ENCODE peak calls at places on chromosomes 16 and 17, in seven cellular contexts. One of them, this sample, is unnamed.

GRCh38 chr16:87463722-87464690 is 28.8 kb downstream of the ZCCHC14 start:
- DNase-seq in right lobe of liver: no peak
- DNase-seq in transverse colon: peak
- DNase-seq in heart left ventricle: no peak
- DNase-seq in stomach: no peak
- DNase-seq in RWPE2: no peak
- DNase-seq in glutamatergic neuron: no peak
- DNase-seq in this sample: no peak

GRCh38 chr17:16917995-16918394 is 53.9 kb downstream of the TNFRSF13B start:
- DNase-seq in RWPE2: no peak
- DNase-seq in stomach: peak
- DNase-seq in glutamatergic neuron: no peak
- DNase-seq in right lobe of liver: no peak
- DNase-seq in transverse colon: peak
- DNase-seq in heart left ventricle: no peak
- DNase-seq in this sample: peak

GRCh38 chr16:69406780-69407331 is 17.6 kb upstream of the CYB5B start:
- DNase-seq in stomach: no peak
- DNase-seq in glutamatergic neuron: no peak
- DNase-seq in RWPE2: no peak
- DNase-seq in heart left ventricle: no peak
- DNase-seq in right lobe of liver: no peak
- DNase-seq in transverse colon: no peak
- DNase-seq in this sample: no peak

GRCh38 chr17:37717627-37718382 is 27.1 kb downstream of the HNF1B start:
- DNase-seq in RWPE2: no peak
- DNase-seq in transverse colon: no peak
- DNase-seq in right lobe of liver: no peak
- DNase-seq in glutamatergic neuron: no peak
- DNase-seq in stomach: no peak
- DNase-seq in heart left ventricle: no peak
- DNase-seq in this sample: peak

GRCh38 chr16:85728879-85729278 is 22.0 kb downstream of the C16orf74 start:
- DNase-seq in stomach: no peak
- DNase-seq in RWPE2: no peak
- DNase-seq in heart left ventricle: no peak
- DNase-seq in transverse colon: no peak
- DNase-seq in glutamatergic neuron: no peak
- DNase-seq in right lobe of liver: no peak
- DNase-seq in this sample: no peak

GRCh38 chr16:87844374-87844733 is 25.0 kb downstream of the SLC7A5 start:
- DNase-seq in glutamatergic neuron: peak
- DNase-seq in RWPE2: no peak
- DNase-seq in right lobe of liver: peak
- DNase-seq in heart left ventricle: peak
- DNase-seq in transverse colon: no peak
- DNase-seq in stomach: no peak
- DNase-seq in this sample: peak

GRCh38 chr17:41024702-41025101 is 2.3 kb downstream of the KRTAP1-5 start:
- DNase-seq in RWPE2: no peak
- DNase-seq in heart left ventricle: no peak
- DNase-seq in transverse colon: no peak
- DNase-seq in right lobe of liver: no peak
- DNase-seq in glutamatergic neuron: no peak
- DNase-seq in stomach: no peak
- DNase-seq in this sample: no peak

GRCh38 chr17:32317353-32317752 is 24.6 kb downstream of the C17orf75 start:
- DNase-seq in right lobe of liver: no peak
- DNase-seq in heart left ventricle: no peak
- DNase-seq in transverse colon: no peak
- DNase-seq in stomach: no peak
- DNase-seq in RWPE2: no peak
- DNase-seq in glutamatergic neuron: no peak
- DNase-seq in this sample: no peak

GRCh38 chr17:66932295-66932694 is 32.2 kb upstream of the CACNG4 start:
- DNase-seq in heart left ventricle: no peak
- DNase-seq in glutamatergic neuron: no peak
- DNase-seq in right lobe of liver: no peak
- DNase-seq in transverse colon: no peak
- DNase-seq in stomach: no peak
- DNase-seq in RWPE2: no peak
- DNase-seq in this sample: peak

DNA sequence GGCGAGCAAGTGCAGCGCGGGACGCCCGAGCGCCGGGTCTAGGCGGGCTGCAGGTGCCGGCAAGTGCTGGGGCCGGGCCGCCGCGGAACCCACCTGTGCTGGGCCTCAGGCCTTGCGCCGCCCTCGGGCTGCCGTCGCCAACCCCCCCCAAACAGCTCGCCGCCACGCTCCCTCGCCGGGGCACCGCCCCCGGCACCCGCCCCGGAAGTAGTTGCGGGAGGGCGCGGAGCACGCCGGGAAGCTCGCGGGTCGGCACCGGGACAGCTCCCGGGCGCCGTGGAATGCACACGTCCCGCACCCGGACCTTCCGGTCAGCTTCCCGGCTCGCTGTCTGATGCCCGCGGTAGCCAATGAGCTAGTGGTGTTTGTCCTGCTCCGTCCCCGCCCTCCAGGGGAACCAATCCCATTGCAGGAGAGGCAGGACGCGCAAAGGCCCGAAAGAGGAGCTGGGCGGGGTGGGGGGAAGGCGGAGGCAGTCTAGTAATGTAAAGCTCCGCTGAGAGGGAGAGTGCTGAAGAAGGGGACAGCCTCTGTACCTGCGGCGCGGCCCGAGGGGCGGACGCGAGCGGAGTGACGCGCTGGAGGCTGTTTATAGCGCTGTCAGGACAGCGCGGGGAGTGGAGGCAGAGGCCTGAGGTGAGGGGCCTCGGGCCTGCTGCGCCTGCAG is at the start of the genes ANKS3 and DNAAF8:
- DNase-seq in glutamatergic neuron: peak
- DNase-seq in heart left ventricle: peak
- DNase-seq in stomach: peak
- DNase-seq in right lobe of liver: peak
- DNase-seq in RWPE2: peak
- DNase-seq in transverse colon: peak
- DNase-seq in this sample: peak
- TF ChIP-seq CTCF in glutamatergic neuron: peak
- TF ChIP-seq CTCF in heart left ventricle: no peak
- TF ChIP-seq CTCF in stomach: no peak
- TF ChIP-seq CTCF in right lobe of liver: no peak
- TF ChIP-seq CTCF in RWPE2: no peak
- TF ChIP-seq CTCF in transverse colon: no peak
- TF ChIP-seq CTCF in this sample: no peak

GRCh38 chr16:48164907-48165715 is 9.3 kb upstream of the ABCC12 start:
- DNase-seq in transverse colon: peak
- DNase-seq in right lobe of liver: peak
- DNase-seq in heart left ventricle: peak
- DNase-seq in glutamatergic neuron: peak
- DNase-seq in stomach: peak
- DNase-seq in RWPE2: no peak
- DNase-seq in this sample: peak
- TF ChIP-seq CTCF in transverse colon: peak
- TF ChIP-seq CTCF in right lobe of liver: peak
- TF ChIP-seq CTCF in heart left ventricle: peak
- TF ChIP-seq CTCF in glutamatergic neuron: peak
- TF ChIP-seq CTCF in stomach: peak
- TF ChIP-seq CTCF in RWPE2: peak
- TF ChIP-seq CTCF in this sample: peak

GRCh38 chr17:19714542-19715411 is 1.6 kb downstream of the SLC47A2 start:
- DNase-seq in right lobe of liver: no peak
- DNase-seq in RWPE2: peak
- DNase-seq in transverse colon: no peak
- DNase-seq in glutamatergic neuron: no peak
- DNase-seq in stomach: no peak
- DNase-seq in heart left ventricle: no peak
- DNase-seq in this sample: no peak
- TF ChIP-seq CTCF in right lobe of liver: no peak
- TF ChIP-seq CTCF in RWPE2: no peak
- TF ChIP-seq CTCF in transverse colon: no peak
- TF ChIP-seq CTCF in glutamatergic neuron: no peak
- TF ChIP-seq CTCF in stomach: no peak
- TF ChIP-seq CTCF in heart left ventricle: no peak
- TF ChIP-seq CTCF in this sample: no peak

GRCh38 chr17:76938009-76938408 is 69.8 kb downstream of the MGAT5B start:
- DNase-seq in right lobe of liver: no peak
- DNase-seq in RWPE2: no peak
- DNase-seq in transverse colon: no peak
- DNase-seq in heart left ventricle: no peak
- DNase-seq in stomach: no peak
- DNase-seq in glutamatergic neuron: no peak
- DNase-seq in this sample: no peak

GRCh38 chr17:76943202-76943601 is 75.0 kb downstream of the MGAT5B start:
- DNase-seq in right lobe of liver: no peak
- DNase-seq in heart left ventricle: no peak
- DNase-seq in glutamatergic neuron: no peak
- DNase-seq in RWPE2: no peak
- DNase-seq in stomach: no peak
- DNase-seq in transverse colon: no peak
- DNase-seq in this sample: no peak

GRCh38 chr17:76943781-76944213 is 75.6 kb downstream of the MGAT5B start:
- DNase-seq in RWPE2: no peak
- DNase-seq in transverse colon: no peak
- DNase-seq in stomach: no peak
- DNase-seq in glutamatergic neuron: no peak
- DNase-seq in right lobe of liver: no peak
- DNase-seq in heart left ventricle: no peak
- DNase-seq in this sample: no peak

GRCh38 chr17:76940293-76940692 is 72.1 kb downstream of the MGAT5B start:
- DNase-seq in stomach: no peak
- DNase-seq in right lobe of liver: no peak
- DNase-seq in transverse colon: no peak
- DNase-seq in heart left ventricle: no peak
- DNase-seq in RWPE2: no peak
- DNase-seq in glutamatergic neuron: no peak
- DNase-seq in this sample: no peak

GRCh38 chr17:76940738-76941350 is 72.6 kb downstream of the MGAT5B start:
- DNase-seq in glutamatergic neuron: no peak
- DNase-seq in transverse colon: no peak
- DNase-seq in stomach: no peak
- DNase-seq in RWPE2: no peak
- DNase-seq in heart left ventricle: no peak
- DNase-seq in right lobe of liver: no peak
- DNase-seq in this sample: no peak
- TF ChIP-seq CTCF in glutamatergic neuron: peak
- TF ChIP-seq CTCF in transverse colon: no peak
- TF ChIP-seq CTCF in stomach: no peak
- TF ChIP-seq CTCF in RWPE2: no peak
- TF ChIP-seq CTCF in heart left ventricle: no peak
- TF ChIP-seq CTCF in right lobe of liver: no peak
- TF ChIP-seq CTCF in this sample: peak

DNA sequence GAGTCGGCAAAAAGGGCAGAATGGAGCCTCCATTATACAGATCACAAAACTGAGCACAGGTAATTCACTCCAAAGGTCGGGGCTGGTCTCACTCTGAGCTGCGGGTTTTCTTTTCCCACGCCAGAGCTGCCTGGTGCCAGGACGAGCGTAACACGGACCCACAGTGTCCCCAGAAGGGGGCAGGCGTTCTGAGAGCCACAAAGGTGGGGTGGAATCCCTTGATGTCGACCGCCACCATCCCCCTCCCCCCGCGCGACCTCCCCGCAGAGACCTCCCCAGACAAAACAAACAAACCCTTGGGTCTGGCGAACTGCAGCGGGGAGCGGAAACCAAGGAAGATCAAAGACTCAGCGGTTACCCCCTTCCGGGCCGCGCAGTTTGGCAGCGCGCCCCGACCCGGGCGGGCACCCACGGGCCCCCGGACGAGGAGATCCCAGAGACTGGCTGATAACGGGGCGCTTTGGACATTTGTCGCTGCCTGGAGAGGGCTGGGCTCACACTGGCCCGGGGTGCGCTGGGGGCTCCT is 793 bp upstream of the NKD1 start:
- DNase-seq in heart left ventricle: peak
- DNase-seq in glutamatergic neuron: peak
- DNase-seq in RWPE2: no peak
- DNase-seq in stomach: peak
- DNase-seq in transverse colon: peak
- DNase-seq in right lobe of liver: peak
- DNase-seq in this sample: no peak
- TF ChIP-seq CTCF in heart left ventricle: no peak
- TF ChIP-seq CTCF in glutamatergic neuron: no peak
- TF ChIP-seq CTCF in RWPE2: peak
- TF ChIP-seq CTCF in stomach: no peak
- TF ChIP-seq CTCF in transverse colon: peak
- TF ChIP-seq CTCF in right lobe of liver: peak
- TF ChIP-seq CTCF in this sample: peak